ENCODE peak calls at places on chromosomes 11 and 22, in four cellular contexts. Y is activated effector memory CD4-positive, alpha-beta T cell treated with anti-CD3 and anti-CD28 coated beads, Interleukin-2, amount 50 U/mL, for 16 hours; Q is RKO; I is NAMALWA. W is an unnamed sample.

GRCh38 chr22:46589141-46589748 is 30.9 kb upstream of the GRAMD4 start:
- DNase-seq in Y (no peak), Q (no peak), I (no peak), W (no peak)

GRCh38 chr11:122751298-122752070 is 86.8 kb upstream of the CRTAM start:
- DNase-seq in Y (no peak), Q (no peak), I (no peak), W (peak)

GRCh38 chr11:58027341-58027740 is 3.4 kb upstream of the OR6Q1 start:
- DNase-seq in Y (no peak), Q (no peak), I (no peak), W (no peak)

GRCh38 chr22:42357221-42357620 is 75.0 kb downstream of the NFAM1 start:
- DNase-seq in Y (no peak), Q (no peak), I (peak), W (no peak)

GRCh38 chr11:65593518-65594414 is 1.8 kb downstream of the KCNK7 start:
- DNase-seq in Y (peak), Q (no peak), I (peak), W (no peak)

GRCh38 chr11:19714387-19715363 is 2.0 kb downstream of the NAV2 start:
- DNase-seq in Y (no peak), Q (peak), I (no peak), W (no peak)

GRCh38 chr11:77191823-77192495 is 63.9 kb downstream of the MYO7A start:
- DNase-seq in Y (peak), Q (peak), I (peak), W (peak)

GRCh38 chr11:36377759-36378553 is 81.9 kb downstream of the PRR5L start:
- DNase-seq in Y (no peak), Q (no peak), I (no peak), W (no peak)

GRCh38 chr22:44680058-44680457 is 21.9 kb upstream of the PRR5 start:
- DNase-seq in Y (no peak), Q (no peak), I (no peak), W (no peak)

GRCh38 chr22:26170795-26171194 is 1.5 kb downstream of the SEZ6L start:
- DNase-seq in Y (no peak), Q (no peak), I (no peak), W (no peak)

GRCh38 chr11:2482199-2482598 is 37.4 kb downstream of the KCNQ1 start:
- DNase-seq in Y (no peak), Q (no peak), I (no peak), W (no peak)

GRCh38 chr22:49964493-49965290 is 4.1 kb downstream of the PIM3 start:
- DNase-seq in Y (peak), Q (no peak), I (no peak), W (no peak)

GRCh38 chr11:12329797-12330196 is 47.6 kb upstream of the PARVA start:
- DNase-seq in Y (no peak), Q (no peak), I (no peak), W (peak)

GRCh38 chr22:35314161-35314942 is 14.7 kb downstream of the TOM1 start:
- DNase-seq in Y (peak), Q (no peak), I (no peak), W (no peak)

GRCh38 chr22:44158766-44159165 is 22.0 kb upstream of the PARVG start:
- DNase-seq in Y (no peak), Q (no peak), I (no peak), W (peak)

GRCh38 chr11:58508005-58508404 is at the start of gene OR5B21:
- DNase-seq in Y (no peak), Q (no peak), I (no peak), W (no peak)

GRCh38 chr11:67278135-67278938 is 10.8 kb upstream of the ANKRD13D start:
- DNase-seq in Y (peak), Q (no peak), I (no peak), W (no peak)

W was measured in DMS 273 treated with DMSO at 0.1 percent for 48 hours.